ENCODE peak calls at places on chromosomes 2 and 18, in nine cellular contexts. One of them, this sample, is unnamed.

GRCh38 chr2:232653441-232653840 is 20.0 kb downstream of the EFHD1 start:
- DNase-seq in naive B cell: no peak
- DNase-seq in NCI-H1105 treated with DMSO at 0.1 percent for 48 hours: no peak
- DNase-seq in H4: no peak
- DNase-seq in Daoy: no peak
- DNase-seq in left lobe of liver: no peak
- DNase-seq in NCI-H774: no peak
- DNase-seq in esophagus squamous epithelium: no peak
- DNase-seq in dermis microvascular lymphatic vessel endothelial cell: no peak
- DNase-seq in this sample: no peak

GRCh38 chr2:175553944-175554343 is 372.4 kb upstream of the ATP5MC3 start:
- DNase-seq in naive B cell: no peak
- DNase-seq in NCI-H1105 treated with DMSO at 0.1 percent for 48 hours: no peak
- DNase-seq in H4: no peak
- DNase-seq in Daoy: no peak
- DNase-seq in left lobe of liver: no peak
- DNase-seq in NCI-H774: no peak
- DNase-seq in esophagus squamous epithelium: no peak
- DNase-seq in dermis microvascular lymphatic vessel endothelial cell: no peak
- DNase-seq in this sample: no peak

GRCh38 chr2:31324000-31324633 is 90.2 kb downstream of the EHD3 start:
- DNase-seq in naive B cell: no peak
- DNase-seq in NCI-H1105 treated with DMSO at 0.1 percent for 48 hours: no peak
- DNase-seq in H4: peak
- DNase-seq in Daoy: no peak
- DNase-seq in left lobe of liver: no peak
- DNase-seq in NCI-H774: peak
- DNase-seq in esophagus squamous epithelium: no peak
- DNase-seq in dermis microvascular lymphatic vessel endothelial cell: peak
- DNase-seq in this sample: no peak

GRCh38 chr2:3681625-3682024 is 21.8 kb upstream of the DCDC2C start:
- DNase-seq in naive B cell: no peak
- DNase-seq in NCI-H1105 treated with DMSO at 0.1 percent for 48 hours: no peak
- DNase-seq in H4: no peak
- DNase-seq in Daoy: no peak
- DNase-seq in left lobe of liver: no peak
- DNase-seq in NCI-H774: no peak
- DNase-seq in esophagus squamous epithelium: no peak
- DNase-seq in dermis microvascular lymphatic vessel endothelial cell: no peak
- DNase-seq in this sample: no peak

GRCh38 chr18:30160124-30160523 is 882.4 kb downstream of the DSC3 start:
- DNase-seq in naive B cell: no peak
- DNase-seq in NCI-H1105 treated with DMSO at 0.1 percent for 48 hours: no peak
- DNase-seq in H4: no peak
- DNase-seq in Daoy: no peak
- DNase-seq in left lobe of liver: no peak
- DNase-seq in NCI-H774: no peak
- DNase-seq in esophagus squamous epithelium: no peak
- DNase-seq in dermis microvascular lymphatic vessel endothelial cell: no peak
- DNase-seq in this sample: no peak

GRCh38 chr2:190678444-190679162 is 29.7 kb downstream of the NAB1 start:
- DNase-seq in naive B cell: no peak
- DNase-seq in NCI-H1105 treated with DMSO at 0.1 percent for 48 hours: no peak
- DNase-seq in H4: no peak
- DNase-seq in Daoy: no peak
- DNase-seq in left lobe of liver: no peak
- DNase-seq in NCI-H774: no peak
- DNase-seq in esophagus squamous epithelium: no peak
- DNase-seq in dermis microvascular lymphatic vessel endothelial cell: peak
- DNase-seq in this sample: peak

GRCh38 chr2:3257166-3257565 is 120.5 kb downstream of the EIPR1 start:
- DNase-seq in naive B cell: no peak
- DNase-seq in NCI-H1105 treated with DMSO at 0.1 percent for 48 hours: no peak
- DNase-seq in H4: no peak
- DNase-seq in Daoy: no peak
- DNase-seq in left lobe of liver: no peak
- DNase-seq in NCI-H774: no peak
- DNase-seq in esophagus squamous epithelium: no peak
- DNase-seq in dermis microvascular lymphatic vessel endothelial cell: no peak
- DNase-seq in this sample: peak

GRCh38 chr2:21165350-21165749 is 41.6 kb downstream of the TDRD15 start:
- DNase-seq in naive B cell: no peak
- DNase-seq in NCI-H1105 treated with DMSO at 0.1 percent for 48 hours: peak
- DNase-seq in H4: no peak
- DNase-seq in Daoy: no peak
- DNase-seq in left lobe of liver: no peak
- DNase-seq in NCI-H774: no peak
- DNase-seq in esophagus squamous epithelium: no peak
- DNase-seq in dermis microvascular lymphatic vessel endothelial cell: no peak
- DNase-seq in this sample: no peak

GRCh38 chr2:157800838-157801495 is 75.2 kb downstream of the ACVR1 start:
- DNase-seq in naive B cell: no peak
- DNase-seq in NCI-H1105 treated with DMSO at 0.1 percent for 48 hours: no peak
- DNase-seq in H4: no peak
- DNase-seq in Daoy: no peak
- DNase-seq in left lobe of liver: no peak
- DNase-seq in NCI-H774: no peak
- DNase-seq in esophagus squamous epithelium: no peak
- DNase-seq in dermis microvascular lymphatic vessel endothelial cell: no peak
- DNase-seq in this sample: no peak

GRCh38 chr2:98730053-98730850 is 680 bp downstream of the MGAT4A start:
- DNase-seq in naive B cell: peak
- DNase-seq in NCI-H1105 treated with DMSO at 0.1 percent for 48 hours: peak
- DNase-seq in H4: no peak
- DNase-seq in Daoy: peak
- DNase-seq in left lobe of liver: peak
- DNase-seq in NCI-H774: peak
- DNase-seq in esophagus squamous epithelium: no peak
- DNase-seq in dermis microvascular lymphatic vessel endothelial cell: peak
- DNase-seq in this sample: no peak

GRCh38 chr2:150916434-150916833 is 345.2 kb downstream of the RBM43 start:
- DNase-seq in naive B cell: no peak
- DNase-seq in NCI-H1105 treated with DMSO at 0.1 percent for 48 hours: no peak
- DNase-seq in H4: no peak
- DNase-seq in Daoy: no peak
- DNase-seq in left lobe of liver: no peak
- DNase-seq in NCI-H774: no peak
- DNase-seq in esophagus squamous epithelium: no peak
- DNase-seq in dermis microvascular lymphatic vessel endothelial cell: no peak
- DNase-seq in this sample: no peak

GRCh38 chr2:108082978-108083377 is 96.7 kb downstream of the SLC5A7 start:
- DNase-seq in naive B cell: no peak
- DNase-seq in NCI-H1105 treated with DMSO at 0.1 percent for 48 hours: no peak
- DNase-seq in H4: no peak
- DNase-seq in Daoy: no peak
- DNase-seq in left lobe of liver: no peak
- DNase-seq in NCI-H774: no peak
- DNase-seq in esophagus squamous epithelium: no peak
- DNase-seq in dermis microvascular lymphatic vessel endothelial cell: no peak
- DNase-seq in this sample: no peak

GRCh38 chr2:236336575-236337464 is 72.6 kb upstream of the ASB18 start:
- DNase-seq in naive B cell: no peak
- DNase-seq in NCI-H1105 treated with DMSO at 0.1 percent for 48 hours: no peak
- DNase-seq in H4: no peak
- DNase-seq in Daoy: no peak
- DNase-seq in left lobe of liver: peak
- DNase-seq in NCI-H774: no peak
- DNase-seq in esophagus squamous epithelium: no peak
- DNase-seq in dermis microvascular lymphatic vessel endothelial cell: no peak
- DNase-seq in this sample: no peak

GRCh38 chr2:229611360-229611759 is 103.0 kb downstream of the DNER start:
- DNase-seq in naive B cell: no peak
- DNase-seq in NCI-H1105 treated with DMSO at 0.1 percent for 48 hours: no peak
- DNase-seq in H4: no peak
- DNase-seq in Daoy: peak
- DNase-seq in left lobe of liver: no peak
- DNase-seq in NCI-H774: no peak
- DNase-seq in esophagus squamous epithelium: no peak
- DNase-seq in dermis microvascular lymphatic vessel endothelial cell: no peak
- DNase-seq in this sample: peak

GRCh38 chr18:56869189-56869777 is 218.1 kb downstream of the WDR7 start:
- DNase-seq in naive B cell: peak
- DNase-seq in NCI-H1105 treated with DMSO at 0.1 percent for 48 hours: peak
- DNase-seq in H4: peak
- DNase-seq in Daoy: peak
- DNase-seq in left lobe of liver: no peak
- DNase-seq in NCI-H774: peak
- DNase-seq in esophagus squamous epithelium: no peak
- DNase-seq in dermis microvascular lymphatic vessel endothelial cell: peak
- DNase-seq in this sample: peak

GRCh38 chr2:20333738-20334137 is 16.9 kb downstream of the PUM2 start:
- DNase-seq in naive B cell: peak
- DNase-seq in NCI-H1105 treated with DMSO at 0.1 percent for 48 hours: no peak
- DNase-seq in H4: no peak
- DNase-seq in Daoy: no peak
- DNase-seq in left lobe of liver: no peak
- DNase-seq in NCI-H774: no peak
- DNase-seq in esophagus squamous epithelium: no peak
- DNase-seq in dermis microvascular lymphatic vessel endothelial cell: no peak
- DNase-seq in this sample: no peak

GRCh38 chr18:57846258-57846657 is 43.1 kb upstream of the ATP8B1 start:
- DNase-seq in naive B cell: no peak
- DNase-seq in NCI-H1105 treated with DMSO at 0.1 percent for 48 hours: no peak
- DNase-seq in H4: peak
- DNase-seq in Daoy: peak
- DNase-seq in left lobe of liver: no peak
- DNase-seq in NCI-H774: no peak
- DNase-seq in esophagus squamous epithelium: no peak
- DNase-seq in dermis microvascular lymphatic vessel endothelial cell: peak
- DNase-seq in this sample: peak

GRCh38 chr2:24122356-24123211 is 550 bp downstream of the PFN4 start:
- DNase-seq in naive B cell: no peak
- DNase-seq in NCI-H1105 treated with DMSO at 0.1 percent for 48 hours: no peak
- DNase-seq in H4: no peak
- DNase-seq in Daoy: peak
- DNase-seq in left lobe of liver: no peak
- DNase-seq in NCI-H774: no peak
- DNase-seq in esophagus squamous epithelium: no peak
- DNase-seq in dermis microvascular lymphatic vessel endothelial cell: no peak
- DNase-seq in this sample: no peak

GRCh38 chr2:119487434-119488244 is 36.6 kb downstream of the SCTR start:
- DNase-seq in naive B cell: no peak
- DNase-seq in NCI-H1105 treated with DMSO at 0.1 percent for 48 hours: no peak
- DNase-seq in H4: no peak
- DNase-seq in Daoy: no peak
- DNase-seq in left lobe of liver: peak
- DNase-seq in NCI-H774: no peak
- DNase-seq in esophagus squamous epithelium: no peak
- DNase-seq in dermis microvascular lymphatic vessel endothelial cell: no peak
- DNase-seq in this sample: no peak

GRCh38 chr2:234674781-234675201 is 177.9 kb upstream of the ARL4C start:
- DNase-seq in naive B cell: no peak
- DNase-seq in NCI-H1105 treated with DMSO at 0.1 percent for 48 hours: no peak
- DNase-seq in H4: peak
- DNase-seq in Daoy: peak
- DNase-seq in left lobe of liver: no peak
- DNase-seq in NCI-H774: no peak
- DNase-seq in esophagus squamous epithelium: no peak
- DNase-seq in dermis microvascular lymphatic vessel endothelial cell: peak
- DNase-seq in this sample: peak

GRCh38 chr18:23719634-23720201 is 30.5 kb downstream of the LAMA3 start:
- DNase-seq in naive B cell: no peak
- DNase-seq in NCI-H1105 treated with DMSO at 0.1 percent for 48 hours: no peak
- DNase-seq in H4: peak
- DNase-seq in Daoy: peak
- DNase-seq in left lobe of liver: no peak
- DNase-seq in NCI-H774: no peak
- DNase-seq in esophagus squamous epithelium: no peak
- DNase-seq in dermis microvascular lymphatic vessel endothelial cell: peak
- DNase-seq in this sample: peak

GRCh38 chr2:86066915-86067314 is 38.8 kb downstream of the POLR1A start:
- DNase-seq in naive B cell: no peak
- DNase-seq in NCI-H1105 treated with DMSO at 0.1 percent for 48 hours: peak
- DNase-seq in H4: no peak
- DNase-seq in Daoy: no peak
- DNase-seq in left lobe of liver: no peak
- DNase-seq in NCI-H774: no peak
- DNase-seq in esophagus squamous epithelium: no peak
- DNase-seq in dermis microvascular lymphatic vessel endothelial cell: no peak
- DNase-seq in this sample: no peak

GRCh38 chr2:26735096-26735495 is 29.0 kb upstream of the SLC35F6 start:
- DNase-seq in naive B cell: no peak
- DNase-seq in NCI-H1105 treated with DMSO at 0.1 percent for 48 hours: no peak
- DNase-seq in H4: peak
- DNase-seq in Daoy: peak
- DNase-seq in left lobe of liver: no peak
- DNase-seq in NCI-H774: no peak
- DNase-seq in esophagus squamous epithelium: no peak
- DNase-seq in dermis microvascular lymphatic vessel endothelial cell: no peak
- DNase-seq in this sample: peak

GRCh38 chr2:232242316-232242715 is 136.2 kb upstream of the ALPP start:
- DNase-seq in naive B cell: no peak
- DNase-seq in NCI-H1105 treated with DMSO at 0.1 percent for 48 hours: no peak
- DNase-seq in H4: no peak
- DNase-seq in Daoy: no peak
- DNase-seq in left lobe of liver: peak
- DNase-seq in NCI-H774: no peak
- DNase-seq in esophagus squamous epithelium: no peak
- DNase-seq in dermis microvascular lymphatic vessel endothelial cell: no peak
- DNase-seq in this sample: no peak

GRCh38 chr18:12703714-12704113 is 872 bp downstream of the PSMG2 start:
- DNase-seq in naive B cell: no peak
- DNase-seq in NCI-H1105 treated with DMSO at 0.1 percent for 48 hours: peak
- DNase-seq in H4: no peak
- DNase-seq in Daoy: peak
- DNase-seq in left lobe of liver: no peak
- DNase-seq in NCI-H774: no peak
- DNase-seq in esophagus squamous epithelium: no peak
- DNase-seq in dermis microvascular lymphatic vessel endothelial cell: peak
- DNase-seq in this sample: peak

GRCh38 chr18:63894367-63894766 is 6.9 kb downstream of the SERPINB2 start:
- DNase-seq in naive B cell: no peak
- DNase-seq in NCI-H1105 treated with DMSO at 0.1 percent for 48 hours: no peak
- DNase-seq in H4: no peak
- DNase-seq in Daoy: no peak
- DNase-seq in left lobe of liver: no peak
- DNase-seq in NCI-H774: no peak
- DNase-seq in esophagus squamous epithelium: no peak
- DNase-seq in dermis microvascular lymphatic vessel endothelial cell: no peak
- DNase-seq in this sample: no peak

GRCh38 chr2:147382322-147382948 is 462.4 kb upstream of the ACVR2A start:
- DNase-seq in naive B cell: no peak
- DNase-seq in NCI-H1105 treated with DMSO at 0.1 percent for 48 hours: peak
- DNase-seq in H4: no peak
- DNase-seq in Daoy: no peak
- DNase-seq in left lobe of liver: no peak
- DNase-seq in NCI-H774: peak
- DNase-seq in esophagus squamous epithelium: no peak
- DNase-seq in dermis microvascular lymphatic vessel endothelial cell: no peak
- DNase-seq in this sample: no peak

GRCh38 chr18:34990571-34990970 is 50.6 kb upstream of the MAPRE2 start:
- DNase-seq in naive B cell: no peak
- DNase-seq in NCI-H1105 treated with DMSO at 0.1 percent for 48 hours: no peak
- DNase-seq in H4: peak
- DNase-seq in Daoy: peak
- DNase-seq in left lobe of liver: no peak
- DNase-seq in NCI-H774: no peak
- DNase-seq in esophagus squamous epithelium: no peak
- DNase-seq in dermis microvascular lymphatic vessel endothelial cell: no peak
- DNase-seq in this sample: peak

GRCh38 chr18:79964330-79965118 is at the start of gene HSBP1L1:
- DNase-seq in naive B cell: peak
- DNase-seq in NCI-H1105 treated with DMSO at 0.1 percent for 48 hours: no peak
- DNase-seq in H4: peak
- DNase-seq in Daoy: peak
- DNase-seq in left lobe of liver: peak
- DNase-seq in NCI-H774: peak
- DNase-seq in esophagus squamous epithelium: no peak
- DNase-seq in dermis microvascular lymphatic vessel endothelial cell: peak
- DNase-seq in this sample: no peak

GRCh38 chr2:28949617-28950305 is 31.3 kb upstream of the TOGARAM2 start:
- DNase-seq in naive B cell: no peak
- DNase-seq in NCI-H1105 treated with DMSO at 0.1 percent for 48 hours: no peak
- DNase-seq in H4: no peak
- DNase-seq in Daoy: no peak
- DNase-seq in left lobe of liver: no peak
- DNase-seq in NCI-H774: no peak
- DNase-seq in esophagus squamous epithelium: no peak
- DNase-seq in dermis microvascular lymphatic vessel endothelial cell: no peak
- DNase-seq in this sample: no peak

GRCh38 chr2:143463717-143464116 is 334.5 kb downstream of the ARHGAP15 start:
- DNase-seq in naive B cell: no peak
- DNase-seq in NCI-H1105 treated with DMSO at 0.1 percent for 48 hours: no peak
- DNase-seq in H4: no peak
- DNase-seq in Daoy: peak
- DNase-seq in left lobe of liver: no peak
- DNase-seq in NCI-H774: no peak
- DNase-seq in esophagus squamous epithelium: no peak
- DNase-seq in dermis microvascular lymphatic vessel endothelial cell: no peak
- DNase-seq in this sample: no peak

This sample was measured in astrocyte.